ENCODE peak calls at places on chromosomes 13 and 19, in four cellular contexts. One of them, this sample, is unnamed.

GRCh38 chr13:27425918-27426630 is 1.7 kb downstream of the GTF3A start:
- DNase-seq in myocyte: peak
- DNase-seq in G401: peak
- DNase-seq in effector CD8-positive, alpha-beta T cell: peak
- DNase-seq in this sample: peak

GRCh38 chr13:43835701-43836100 is 43.8 kb downstream of the CCDC122 start:
- DNase-seq in myocyte: peak
- DNase-seq in G401: no peak
- DNase-seq in effector CD8-positive, alpha-beta T cell: no peak
- DNase-seq in this sample: no peak

GRCh38 chr19:47506459-47506858 is 8.4 kb downstream of the NAPA start:
- DNase-seq in myocyte: peak
- DNase-seq in G401: no peak
- DNase-seq in effector CD8-positive, alpha-beta T cell: no peak
- DNase-seq in this sample: no peak

GRCh38 chr13:36549771-36550170 is 117.5 kb downstream of the CCNA1 start:
- DNase-seq in myocyte: no peak
- DNase-seq in G401: no peak
- DNase-seq in effector CD8-positive, alpha-beta T cell: no peak
- DNase-seq in this sample: no peak

GRCh38 chr13:51645154-51645650 is 60.9 kb downstream of the WDFY2 start:
- DNase-seq in myocyte: peak
- DNase-seq in G401: no peak
- DNase-seq in effector CD8-positive, alpha-beta T cell: no peak
- DNase-seq in this sample: no peak

GRCh38 chr13:20609145-20609544 is 42.2 kb downstream of the IFT88 start:
- DNase-seq in myocyte: peak
- DNase-seq in G401: no peak
- DNase-seq in effector CD8-positive, alpha-beta T cell: no peak
- DNase-seq in this sample: no peak

GRCh38 chr19:39428309-39429112 is 7.2 kb downstream of the RPS16 start:
- DNase-seq in myocyte: peak
- DNase-seq in G401: peak
- DNase-seq in effector CD8-positive, alpha-beta T cell: no peak
- DNase-seq in this sample: peak

GRCh38 chr13:113448885-113449692 is 4.2 kb downstream of the ADPRHL1 start:
- DNase-seq in myocyte: peak
- DNase-seq in G401: peak
- DNase-seq in effector CD8-positive, alpha-beta T cell: peak
- DNase-seq in this sample: no peak

GRCh38 chr13:37457594-37457993 is 141.0 kb downstream of the POSTN start:
- DNase-seq in myocyte: no peak
- DNase-seq in G401: no peak
- DNase-seq in effector CD8-positive, alpha-beta T cell: no peak
- DNase-seq in this sample: no peak

GRCh38 chr19:18282788-18283141 is 1.3 kb upstream of the JUND start:
- DNase-seq in myocyte: no peak
- DNase-seq in G401: no peak
- DNase-seq in effector CD8-positive, alpha-beta T cell: no peak
- DNase-seq in this sample: no peak

GRCh38 chr13:75405976-75406703 is 75.8 kb downstream of the TBC1D4 start:
- DNase-seq in myocyte: peak
- DNase-seq in G401: no peak
- DNase-seq in effector CD8-positive, alpha-beta T cell: no peak
- DNase-seq in this sample: no peak

GRCh38 chr13:40515702-40516101 is 150.7 kb downstream of the FOXO1 start:
- DNase-seq in myocyte: no peak
- DNase-seq in G401: no peak
- DNase-seq in effector CD8-positive, alpha-beta T cell: no peak
- DNase-seq in this sample: no peak

GRCh38 chr19:48632692-48633147 is 4.5 kb downstream of the DBP start:
- DNase-seq in myocyte: peak
- DNase-seq in G401: peak
- DNase-seq in effector CD8-positive, alpha-beta T cell: no peak
- DNase-seq in this sample: no peak

GRCh38 chr19:2015611-2015950 is at the start of gene BTBD2:
- DNase-seq in myocyte: peak
- DNase-seq in G401: peak
- DNase-seq in effector CD8-positive, alpha-beta T cell: peak
- DNase-seq in this sample: no peak

GRCh38 chr19:54248016-54248601 is 5.5 kb upstream of the LILRA6 start:
- DNase-seq in myocyte: no peak
- DNase-seq in G401: no peak
- DNase-seq in effector CD8-positive, alpha-beta T cell: no peak
- DNase-seq in this sample: no peak

GRCh38 chr13:33411312-33411711 is 125.8 kb upstream of the STARD13 start:
- DNase-seq in myocyte: no peak
- DNase-seq in G401: no peak
- DNase-seq in effector CD8-positive, alpha-beta T cell: no peak
- DNase-seq in this sample: no peak

GRCh38 chr19:55137915-55138314 is 11.1 kb downstream of the TNNT1 start:
- DNase-seq in myocyte: no peak
- DNase-seq in G401: no peak
- DNase-seq in effector CD8-positive, alpha-beta T cell: no peak
- DNase-seq in this sample: no peak

GRCh38 chr13:27691207-27691606 is 69.5 kb downstream of the POLR1D start:
- DNase-seq in myocyte: no peak
- DNase-seq in G401: no peak
- DNase-seq in effector CD8-positive, alpha-beta T cell: no peak
- DNase-seq in this sample: no peak

GRCh38 chr19:1720237-1720636 is 33.1 kb upstream of the ONECUT3 start:
- DNase-seq in myocyte: no peak
- DNase-seq in G401: no peak
- DNase-seq in effector CD8-positive, alpha-beta T cell: no peak
- DNase-seq in this sample: peak

GRCh38 chr19:58213075-58213369 is 15.7 kb upstream of the ZNF544 start:
- DNase-seq in myocyte: no peak
- DNase-seq in G401: no peak
- DNase-seq in effector CD8-positive, alpha-beta T cell: no peak
- DNase-seq in this sample: no peak

GRCh38 chr13:98406475-98406874 is 170.4 kb downstream of the STK24 start:
- DNase-seq in myocyte: no peak
- DNase-seq in G401: no peak
- DNase-seq in effector CD8-positive, alpha-beta T cell: no peak
- DNase-seq in this sample: no peak

GRCh38 chr19:16095071-16095571 is 16.6 kb upstream of the RAB8A start:
- DNase-seq in myocyte: no peak
- DNase-seq in G401: no peak
- DNase-seq in effector CD8-positive, alpha-beta T cell: no peak
- DNase-seq in this sample: no peak

GRCh38 chr19:41753159-41753558 is 2.2 kb upstream of the CEACAM6 start:
- DNase-seq in myocyte: peak
- DNase-seq in G401: peak
- DNase-seq in effector CD8-positive, alpha-beta T cell: peak
- DNase-seq in this sample: no peak

GRCh38 chr19:55866521-55866920 is 30.2 kb downstream of the NLRP4 start:
- DNase-seq in myocyte: no peak
- DNase-seq in G401: no peak
- DNase-seq in effector CD8-positive, alpha-beta T cell: no peak
- DNase-seq in this sample: no peak

GRCh38 chr13:97240789-97241734 is 18.9 kb downstream of the MBNL2 start:
- DNase-seq in myocyte: no peak
- DNase-seq in G401: peak
- DNase-seq in effector CD8-positive, alpha-beta T cell: no peak
- DNase-seq in this sample: no peak

GRCh38 chr13:112905990-112906641 is 62.9 kb upstream of the MCF2L start:
- DNase-seq in myocyte: no peak
- DNase-seq in G401: peak
- DNase-seq in effector CD8-positive, alpha-beta T cell: no peak
- DNase-seq in this sample: no peak

GRCh38 chr19:887072-887471 is 5.9 kb downstream of the MED16 start:
- DNase-seq in myocyte: peak
- DNase-seq in G401: peak
- DNase-seq in effector CD8-positive, alpha-beta T cell: no peak
- DNase-seq in this sample: no peak

GRCh38 chr13:109795021-109795420 is 8.6 kb upstream of the IRS2 start:
- DNase-seq in myocyte: no peak
- DNase-seq in G401: no peak
- DNase-seq in effector CD8-positive, alpha-beta T cell: no peak
- DNase-seq in this sample: no peak

GRCh38 chr13:59356607-59357006 is 807.1 kb downstream of the DIAPH3 start:
- DNase-seq in myocyte: peak
- DNase-seq in G401: no peak
- DNase-seq in effector CD8-positive, alpha-beta T cell: no peak
- DNase-seq in this sample: no peak

GRCh38 chr19:43408043-43408442 is 6.6 kb upstream of the TEX101 start:
- DNase-seq in myocyte: no peak
- DNase-seq in G401: no peak
- DNase-seq in effector CD8-positive, alpha-beta T cell: no peak
- DNase-seq in this sample: no peak

GRCh38 chr19:29318581-29318980 is 105.6 kb upstream of the UQCRFS1 start:
- DNase-seq in myocyte: no peak
- DNase-seq in G401: peak
- DNase-seq in effector CD8-positive, alpha-beta T cell: no peak
- DNase-seq in this sample: no peak

GRCh38 chr13:40130871-40131636 is 475.6 kb downstream of the COG6 start:
- DNase-seq in myocyte: no peak
- DNase-seq in G401: no peak
- DNase-seq in effector CD8-positive, alpha-beta T cell: no peak
- DNase-seq in this sample: no peak

GRCh38 chr13:98798849-98799645 is 46.6 kb upstream of the SLC15A1 start:
- DNase-seq in myocyte: no peak
- DNase-seq in G401: no peak
- DNase-seq in effector CD8-positive, alpha-beta T cell: no peak
- DNase-seq in this sample: no peak

GRCh38 chr19:827710-828321 is at the start of gene AZU1:
- DNase-seq in myocyte: peak
- DNase-seq in G401: no peak
- DNase-seq in effector CD8-positive, alpha-beta T cell: no peak
- DNase-seq in this sample: no peak

GRCh38 chr13:87042946-87043345 is 628.2 kb upstream of the SLITRK5 start:
- DNase-seq in myocyte: no peak
- DNase-seq in G401: no peak
- DNase-seq in effector CD8-positive, alpha-beta T cell: no peak
- DNase-seq in this sample: no peak

GRCh38 chr19:6481541-6482342 is at the start of gene DENND1C:
- DNase-seq in myocyte: no peak
- DNase-seq in G401: no peak
- DNase-seq in effector CD8-positive, alpha-beta T cell: peak
- DNase-seq in this sample: no peak

This sample was measured in 8988T.